ENCODE peak calls at places on chromosomes 4 and X, in six cellular contexts. D is K562, B is A549, J is stomach, C is H1, F is tibial nerve. U is an unnamed sample. For H3K4me1, the result is how much of the 10 kb centered on the place peaks cover.

GRCh38 chr4:174260099-174260498 is 23.4 kb downstream of the FBXO8 start:
- DNase-seq in J (no peak), D (no peak), C (no peak), F (no peak), B (peak), U (no peak)

GRCh38 chr4:13170131-13170530 is 314.0 kb downstream of the RAB28 start:
- DNase-seq in J (no peak), C (no peak), B (no peak), F (no peak), D (no peak), U (no peak)

GRCh38 chr4:92064574-92064973 is 239.2 kb upstream of the GRID2 start:
- DNase-seq in J (no peak), D (no peak), C (no peak), B (no peak), F (no peak), U (no peak)

GRCh38 chr4:42397635-42398447 is 553 bp downstream of the SHISA3 start:
- DNase-seq in J (no peak), D (no peak), B (no peak), C (no peak), F (no peak), U (no peak)

GRCh38 chrX:104351173-104351769 is 96.5 kb upstream of the ESX1 start:
- DNase-seq in B (peak), C (no peak), J (no peak), D (no peak), F (no peak), U (no peak)

GRCh38 chr4:58360354-58361133 is 1250.4 kb upstream of the IGFBP7 start:
- DNase-seq in C (no peak), J (no peak), F (no peak), B (no peak), D (no peak), U (no peak)

GRCh38 chrX:155048997-155049619 is 21.8 kb downstream of the CMC4 start:
- DNase-seq in F (no peak), J (peak), C (no peak), B (peak), D (peak), U (no peak)

GRCh38 chr4:85787133-85787532 is 312.2 kb downstream of the ARHGAP24 start:
- DNase-seq in J (no peak), B (no peak), D (no peak), C (no peak), F (no peak), U (no peak)

GRCh38 chrX:92260102-92260501 is 480.9 kb downstream of the PCDH11X start:
- DNase-seq in J (no peak), C (peak), F (no peak), D (no peak), B (no peak), U (no peak)

GRCh38 chr4:41832961-41833360 is 84.4 kb upstream of the PHOX2B start:
- DNase-seq in F (peak), D (no peak), B (no peak), J (no peak), C (no peak), U (no peak)

GRCh38 chrX:10126834-10127233 is 29.9 kb upstream of the CLCN4 start:
- DNase-seq in B (no peak), J (no peak), D (no peak), C (no peak), F (no peak), U (no peak)

GRCh38 chrX:129693343-129693742 is 38.6 kb upstream of the APLN start:
- DNase-seq in F (no peak), C (no peak), D (no peak), J (no peak), B (no peak), U (no peak)

GRCh38 chrX:45697591-45697990 is 496.9 kb upstream of the DIPK2B start:
- DNase-seq in D (no peak), J (no peak), B (no peak), C (no peak), F (no peak), U (no peak)

GRCh38 chrX:54238588-54238987 is 55.5 kb upstream of the FAM120C start:
- DNase-seq in J (no peak), B (no peak), D (no peak), C (no peak), F (no peak), U (no peak)

GRCh38 chrX:154333116-154333515 is 37.5 kb downstream of the TKTL1 start:
- DNase-seq in J (no peak), B (no peak), C (no peak), F (no peak), D (no peak), U (no peak)

GRCh38 chr4:1852904-1853623 is 2.9 kb downstream of the LETM1 start:
- DNase-seq in C (no peak), B (no peak), D (no peak), F (no peak), J (peak), U (no peak)

GRCh38 chrX:42188730-42189129 is 265.4 kb upstream of the CASK start:
- DNase-seq in C (no peak), J (no peak), F (no peak), D (no peak), B (no peak), U (no peak)

GRCh38 chrX:68049466-68049865 is 383.8 kb downstream of the OPHN1 start:
- DNase-seq in J (no peak), F (no peak), D (no peak), B (no peak), C (no peak), U (no peak)

GRCh38 chr4:112178731-112179130 is 33.5 kb downstream of the FAM241A start:
- DNase-seq in C (no peak), B (no peak), D (no peak), J (no peak), F (no peak), U (no peak)

GRCh38 chr4:22237155-22237751 is 278.6 kb downstream of the ADGRA3 start:
- DNase-seq in C (peak), D (no peak), B (no peak), F (no peak), J (peak), U (no peak)

GRCh38 chr4:26568446-26568994 is 15.4 kb upstream of the TBC1D19 start:
- DNase-seq in D (no peak), B (no peak), F (no peak), J (no peak), C (no peak), U (no peak)

GRCh38 chrX:49019050-49019449 is 17.0 kb upstream of the GRIPAP1 start:
- DNase-seq in J (no peak), D (no peak), F (no peak), B (no peak), C (no peak), U (no peak)

GRCh38 chr4:8596891-8597290 is 4.3 kb downstream of the CPZ start:
- DNase-seq in B (no peak), C (no peak), D (no peak), J (no peak), F (no peak), U (no peak)

GRCh38 chrX:17567173-17567572 is 170.1 kb upstream of the SCML1 start:
- DNase-seq in D (no peak), C (no peak), B (no peak), J (no peak), F (no peak), U (no peak)

GRCh38 chr4:1409079-1409805 is 3.0 kb upstream of the NKX1-1 start:
- DNase-seq in F (no peak), D (peak), B (no peak), C (no peak), J (peak), U (no peak)

GRCh38 chr4:124279741-124280140 is 432.8 kb downstream of the ANKRD50 start:
- DNase-seq in B (no peak), D (no peak), C (no peak), J (no peak), F (no peak), U (no peak)

GRCh38 chr4:12889054-12889453 is 595.1 kb downstream of the RAB28 start:
- DNase-seq in C (no peak), F (peak), J (no peak), B (no peak), D (no peak), U (no peak)

GRCh38 chrX:48989483-48989882 is 12.6 kb downstream of the GRIPAP1 start:
- DNase-seq in C (no peak), F (no peak), D (no peak), B (no peak), J (no peak), U (no peak)

GRCh38 chrX:42710452-42710851 is 67.5 kb downstream of the PPP1R2C start:
- DNase-seq in D (no peak), F (no peak), C (no peak), J (no peak), B (no peak), U (no peak)

GRCh38 chrX:47581731-47582647 is at the start of gene TIMP1:
- DNase-seq in B (peak), D (peak), J (peak), C (no peak), F (peak), U (peak)
- H3K4me1 ChIP-seq in B (under half), D (under half), J (under half), C (under half), F (under half), U (under half)

DNA sequence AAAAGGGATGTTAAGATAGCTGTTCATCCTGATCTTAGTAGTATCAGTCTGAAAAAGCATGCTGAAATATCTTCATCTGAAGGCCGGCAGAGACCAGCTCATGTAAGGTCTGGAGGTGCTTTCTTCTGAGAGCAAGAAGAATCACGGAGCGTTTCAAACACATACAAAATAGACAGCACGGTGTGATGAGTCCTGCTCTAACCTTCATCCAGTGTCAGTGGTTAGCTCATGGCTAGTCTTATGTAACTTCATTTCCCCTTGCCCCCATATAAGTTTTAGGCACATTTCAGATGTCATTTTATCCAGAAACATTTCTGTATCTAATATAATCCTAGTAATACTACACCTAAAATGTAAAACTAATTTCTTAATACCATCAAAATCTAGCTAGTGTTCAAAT is 27.8 kb downstream of the ADD1 start:
- DNase-seq in B (no peak), D (no peak), J (no peak), F (no peak), C (no peak), U (no peak)
- H3K27ac ChIP-seq in B (no peak), D (no peak), J (no peak), F (peak), C (no peak), U (no peak)

GRCh38 chrX:141894733-141895132 is 9.0 kb upstream of the MAGEC1 start:
- DNase-seq in D (no peak), F (no peak), B (no peak), C (no peak), J (no peak), U (no peak)
- TF ChIP-seq EP300 in D (no peak), F (no peak), B (no peak), C (no peak), J (no peak), U (no peak)

GRCh38 chr4:139316733-139317132 is 14.5 kb upstream of the NDUFC1 start:
- DNase-seq in D (peak), J (no peak), F (no peak), C (no peak), B (no peak), U (no peak)

GRCh38 chr4:139314047-139314800 is 11.9 kb upstream of the NDUFC1 start:
- DNase-seq in C (no peak), B (no peak), F (no peak), D (no peak), J (no peak), U (no peak)

GRCh38 chr4:139315221-139315675 is 13.0 kb upstream of the NDUFC1 start:
- DNase-seq in J (no peak), D (no peak), C (no peak), B (no peak), F (no peak), U (no peak)

GRCh38 chr4:139311909-139312308 is 9.6 kb upstream of the NDUFC1 start:
- DNase-seq in D (no peak), J (no peak), F (no peak), B (no peak), C (no peak), U (no peak)

DNA sequence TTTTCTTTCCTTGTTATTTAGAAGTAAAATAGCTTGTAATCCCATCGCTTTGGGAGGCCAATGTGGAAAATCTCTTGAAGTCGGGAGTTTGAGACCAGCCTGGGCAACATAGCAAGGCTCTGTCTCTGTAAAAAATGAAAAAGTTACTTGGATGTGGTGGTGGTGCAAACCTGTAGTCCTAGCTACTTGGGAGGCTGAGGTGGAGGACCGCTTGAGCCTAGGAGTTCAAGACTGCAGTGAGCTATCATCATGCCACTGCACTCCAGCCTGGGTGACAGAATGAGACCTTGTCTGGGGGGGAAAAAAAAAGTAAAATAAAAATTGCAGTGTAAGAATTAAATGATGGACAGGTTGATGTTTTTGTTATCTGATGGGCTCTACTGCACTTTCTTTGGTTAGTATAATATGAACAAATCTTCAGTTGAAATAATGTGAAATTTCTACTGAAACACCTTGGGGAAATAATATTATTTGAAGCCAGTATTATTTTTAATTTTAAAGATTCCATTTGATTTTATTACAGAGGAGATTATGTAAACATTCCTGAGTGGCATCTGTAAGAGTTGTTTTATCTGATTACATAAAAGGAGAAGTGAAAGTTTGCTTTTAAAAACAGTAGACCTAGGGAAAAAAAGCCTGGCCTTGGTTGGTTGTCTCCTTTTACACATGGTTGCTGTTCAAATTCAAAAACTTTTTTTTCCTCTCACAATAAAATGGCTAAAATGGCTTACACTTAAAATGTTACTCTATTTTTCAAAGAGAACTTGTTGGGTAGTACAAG is 10.5 kb upstream of the NDUFC1 start:
- DNase-seq in D (no peak), F (no peak), C (no peak), J (no peak), B (no peak), U (no peak)
- H3K4me1 ChIP-seq in D (under half), F (under half), C (under half), J (half or more), B (under half), U (under half)